ENCODE peak calls at places on chromosomes 11 and 22, in eight cellular contexts. V is cardiac fibroblast; G is CD4-positive, CD25-positive, alpha-beta regulatory T cell; C is H4; W is HS-5; U is DMS79; E is bronchial epithelial cell; M is MCF 10A. I is an unnamed sample.
A peak's percentile ranks its signal among the peaks of the same experiment; 100 is the strongest.

GRCh38 chr11:1826552-1827094 is 8.2 kb upstream of the SYT8 start:
- DNase-seq in E (peak; percentile 56), C (peak; percentile 89), V (peak; percentile 81), W (no peak), M (peak; percentile 91), U (no peak), G (no peak), I (peak; percentile 73)

GRCh38 chr11:126544311-126545056 is 189.0 kb downstream of the ST3GAL4 start:
- DNase-seq in V (peak; percentile 5), M (peak; percentile 13), C (no peak), U (peak; percentile 85), G (no peak), W (no peak), E (peak; percentile 7), I (no peak)

GRCh38 chr11:1405186-1406020 is 15.7 kb downstream of the BRSK2 start:
- DNase-seq in E (no peak), U (no peak), V (no peak), W (no peak), C (no peak), G (no peak), M (no peak), I (no peak)

GRCh38 chr22:32539631-32540449 is 65.2 kb downstream of the FBXO7 start:
- DNase-seq in V (no peak), E (peak; percentile 76), C (peak; percentile 49), W (no peak), M (no peak), G (no peak), U (no peak), I (no peak)

GRCh38 chr11:19895776-19896175 is 183.1 kb downstream of the NAV2 start:
- DNase-seq in E (peak; percentile 85), V (no peak), M (peak; percentile 65), U (no peak), G (no peak), W (no peak), C (no peak), I (no peak)

GRCh38 chr22:26927841-26928240 is 270.5 kb downstream of the MIAT start:
- DNase-seq in V (no peak), E (no peak), C (no peak), M (no peak), W (no peak), U (no peak), G (no peak), I (no peak)

GRCh38 chr11:59206635-59207034 is 6.1 kb downstream of the MPEG1 start:
- DNase-seq in V (peak; percentile 51), W (no peak), M (peak; percentile 60), G (peak; percentile 10), U (no peak), C (peak; percentile 41), E (peak; percentile 38), I (no peak)

GRCh38 chr22:32661296-32661695 is 140.2 kb upstream of the TIMP3 start:
- DNase-seq in V (peak; percentile 82), W (peak; percentile 47), M (no peak), C (peak; percentile 58), U (no peak), G (no peak), E (peak; percentile 49), I (no peak)

GRCh38 chr11:17707833-17708232 is 11.5 kb upstream of the MYOD1 start:
- DNase-seq in M (no peak), G (no peak), W (no peak), C (no peak), V (no peak), U (no peak), E (no peak), I (no peak)

GRCh38 chr11:60265373-60266214 is 14.9 kb upstream of the MS4A4A start:
- DNase-seq in W (peak; percentile 31), E (peak; percentile 48), G (peak; percentile 20), C (peak; percentile 19), V (peak; percentile 51), U (no peak), M (peak; percentile 66), I (no peak)

GRCh38 chr22:36913431-36914382 is at the start of gene CSF2RB:
- DNase-seq in W (no peak), E (no peak), M (no peak), U (no peak), V (no peak), C (no peak), G (peak; percentile 57), I (peak; percentile 48)

GRCh38 chr22:46653596-46653995 is 33.4 kb downstream of the GRAMD4 start:
- DNase-seq in M (peak; percentile 20), C (no peak), V (no peak), W (no peak), G (no peak), U (no peak), E (no peak), I (no peak)